ENCODE peak calls at places on chromosomes 11 and 22, in seven cellular contexts. F, K, O, G, R, P and T are unnamed samples.

GRCh38 chr11:19378814-19379213 is 138.1 kb upstream of the E2F8 start:
- DNase-seq in F (no peak), O (no peak), G (no peak), R (no peak), P (no peak), K (no peak), T (no peak)

GRCh38 chr22:39117585-39118191 is 20.6 kb downstream of the APOBEC3H start:
- DNase-seq in P (no peak), G (no peak), F (no peak), R (no peak), O (peak; percentile 70), K (peak; percentile 70), T (no peak)

GRCh38 chr11:99383628-99384300 is 363.0 kb downstream of the CNTN5 start:
- DNase-seq in F (no peak), G (no peak), K (no peak), O (no peak), R (no peak), P (no peak), T (no peak)

GRCh38 chr11:126637800-126638175 is 282.3 kb downstream of the ST3GAL4 start:
- DNase-seq in G (no peak), O (peak; percentile 24), R (no peak), F (no peak), K (no peak), P (no peak), T (no peak)

GRCh38 chr11:82996966-82997606 is 74.6 kb downstream of the RAB30 start:
- DNase-seq in G (no peak), F (no peak), R (no peak), O (no peak), P (no peak), K (peak; percentile 58), T (no peak)

GRCh38 chr11:19696073-19696472 is 16.6 kb upstream of the NAV2 start:
- DNase-seq in G (no peak), K (no peak), F (no peak), O (no peak), P (no peak), R (no peak), T (no peak)

GRCh38 chr11:116488836-116489389 is 283.9 kb downstream of the BUD13 start:
- DNase-seq in F (no peak), P (no peak), K (no peak), G (no peak), O (no peak), R (no peak), T (no peak)

GRCh38 chr11:10122337-10123197 is 171.5 kb downstream of the SBF2 start:
- DNase-seq in F (no peak), R (no peak), K (no peak), P (no peak), G (no peak), O (peak; percentile 15), T (no peak)

GRCh38 chr11:61963016-61963281 is 4.5 kb downstream of the FTH1 start:
- DNase-seq in G (no peak), K (no peak), F (no peak), O (no peak), P (no peak), R (no peak), T (no peak)

GRCh38 chr22:44363214-44363979 is 50.6 kb upstream of the SHISAL1 start:
- DNase-seq in F (peak; percentile 92), P (peak; percentile 81), O (peak; percentile 97), R (peak; percentile 81), K (peak; percentile 65), G (peak; percentile 71), T (peak; percentile 97)

GRCh38 chr22:35311551-35311999 is 11.9 kb downstream of the TOM1 start:
- DNase-seq in K (no peak), R (no peak), G (no peak), F (no peak), P (no peak), O (no peak), T (peak; percentile 53)

GRCh38 chr11:47212938-47213337 is 1.8 kb upstream of the DDB2 start:
- DNase-seq in P (no peak), R (no peak), K (peak; percentile 66), O (no peak), F (no peak), G (no peak), T (no peak)

GRCh38 chr22:25193548-25193947 is 6.1 kb upstream of the CRYBB3 start:
- DNase-seq in P (no peak), F (no peak), R (no peak), K (no peak), O (no peak), G (no peak), T (no peak)

GRCh38 chr11:3090096-3090901 is 33.1 kb upstream of the CARS1 start:
- DNase-seq in O (no peak), K (no peak), F (no peak), R (no peak), P (no peak), G (no peak), T (no peak)

GRCh38 chr11:131038597-131038996 is 122.3 kb upstream of the SNX19 start:
- DNase-seq in P (no peak), O (no peak), K (no peak), F (no peak), G (no peak), R (no peak), T (no peak)

GRCh38 chr11:18720811-18721575 is 5.0 kb downstream of the IGSF22 start:
- DNase-seq in F (peak; percentile 85), K (peak; percentile 81), R (peak; percentile 84), P (peak; percentile 56), G (peak; percentile 88), O (peak; percentile 57), T (peak; percentile 87)

GRCh38 chr11:114025329-114025907 is 34.1 kb upstream of the ZBTB16 start:
- DNase-seq in F (no peak), K (no peak), R (no peak), O (no peak), G (no peak), P (no peak), T (no peak)

GRCh38 chr11:86664930-86665329 is 7.5 kb downstream of the ME3 start:
- DNase-seq in R (no peak), P (no peak), G (no peak), K (no peak), O (no peak), F (no peak), T (no peak)

GRCh38 chr11:8754241-8754640 is 71.6 kb downstream of the RPL27A start:
- DNase-seq in K (no peak), O (peak; percentile 12), F (no peak), P (no peak), G (no peak), R (no peak), T (no peak)
- TF ChIP-seq CTCF in K (no peak), O (peak; percentile 17), F (peak; percentile 16), P (no peak), G (no peak), R (no peak), T (no peak)

GRCh38 chr11:68145120-68145866 is 24.1 kb upstream of the CHKA start:
- DNase-seq in K (peak; percentile 58), R (no peak), G (peak; percentile 75), P (no peak), O (no peak), F (no peak), T (no peak)

GRCh38 chr11:68148071-68148805 is 27.1 kb upstream of the CHKA start:
- DNase-seq in P (no peak), R (no peak), G (peak; percentile 36), F (no peak), O (no peak), K (no peak), T (no peak)

GRCh38 chr11:68143310-68143689 is 22.1 kb upstream of the CHKA start:
- DNase-seq in G (no peak), P (no peak), K (no peak), F (no peak), O (no peak), R (no peak), T (no peak)

GRCh38 chr11:68146704-68147474 is 25.7 kb upstream of the CHKA start:
- DNase-seq in P (no peak), F (no peak), O (peak; percentile 47), K (peak; percentile 85), R (peak; percentile 74), G (peak; percentile 79), T (no peak)

GRCh38 chr11:68146010-68146540 is 24.9 kb upstream of the CHKA start:
- DNase-seq in G (peak; percentile 91), P (no peak), R (peak; percentile 98), O (peak; percentile 19), F (peak; percentile 88), K (peak; percentile 99), T (no peak)
- H3K27ac ChIP-seq in G (peak overlapping the region; percentile 86), P (no peak overlapping the region), R (peak overlapping the region; percentile 70), O (no peak overlapping the region), F (peak overlapping the region; percentile 86), K (peak overlapping the region; percentile 86), T (no peak overlapping the region)

GRCh38 chr11:128613300-128613995 is 26.1 kb upstream of the ETS1 start:
- DNase-seq in O (no peak), R (no peak), P (no peak), F (no peak), K (no peak), G (peak; percentile 33), T (no peak)

GRCh38 chr11:128607819-128608218 is 20.5 kb upstream of the ETS1 start:
- DNase-seq in R (no peak), G (no peak), F (no peak), P (no peak), O (no peak), K (peak; percentile 78), T (no peak)

GRCh38 chr11:128615076-128615475 is 27.7 kb upstream of the ETS1 start:
- DNase-seq in F (no peak), O (no peak), P (no peak), K (no peak), G (peak; percentile 24), R (no peak), T (no peak)

GRCh38 chr11:128608732-128609131 is 21.4 kb upstream of the ETS1 start:
- DNase-seq in R (no peak), K (no peak), P (no peak), G (no peak), F (no peak), O (no peak), T (no peak)

DNA sequence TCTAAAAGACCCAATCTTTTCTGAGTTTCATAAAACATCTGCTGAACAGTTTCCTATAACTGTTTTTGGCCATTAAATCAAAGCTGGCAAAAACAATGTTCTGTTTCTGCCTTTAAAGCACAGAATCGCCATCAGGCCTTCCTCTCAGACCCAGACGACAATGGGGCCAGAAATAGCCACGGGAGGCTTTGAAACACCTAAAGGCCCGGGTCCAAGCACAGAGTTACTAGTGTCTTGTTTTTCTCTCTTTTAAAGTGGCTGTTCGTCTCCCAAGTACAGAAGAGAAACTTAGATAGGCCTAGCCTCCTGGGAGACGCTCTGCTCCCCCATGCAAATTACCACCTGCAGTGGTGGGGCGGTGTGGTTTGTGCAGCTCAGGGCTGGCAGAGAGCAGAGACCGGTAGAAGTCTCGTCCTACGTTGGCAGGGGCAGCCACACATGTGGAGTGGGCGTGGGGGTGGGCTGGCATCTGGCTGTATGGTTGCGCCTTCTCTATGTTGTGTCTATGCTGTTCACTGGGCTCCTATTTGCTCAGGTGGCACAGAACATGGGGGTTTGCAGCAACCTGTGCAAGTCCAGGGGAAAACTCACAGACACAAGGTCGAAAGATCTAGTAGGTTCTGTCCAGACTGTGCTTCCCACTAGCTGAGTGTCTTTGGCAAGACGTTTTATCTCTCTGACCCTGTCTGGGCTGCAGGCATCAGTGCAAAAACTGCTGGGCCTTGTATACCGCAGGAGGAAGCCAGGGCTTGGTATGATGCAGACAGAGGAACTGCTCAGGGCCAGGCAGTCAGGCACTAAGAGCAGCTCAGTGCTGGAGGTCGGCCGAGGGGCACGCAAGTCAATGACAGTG is 23.6 kb upstream of the ETS1 start:
- DNase-seq in O (no peak), F (no peak), R (no peak), G (peak; percentile 33), K (no peak), P (no peak), T (no peak)
- TF ChIP-seq CTCF in O (no peak), F (no peak), R (no peak), G (no peak), K (no peak), P (no peak), T (no peak)

GRCh38 chr11:92707665-92708064 is 261.8 kb upstream of the MTNR1B start:
- DNase-seq in G (no peak), K (no peak), F (no peak), R (no peak), O (no peak), P (no peak), T (no peak)
- H3K27ac ChIP-seq in G (no peak overlapping the region), K (no peak overlapping the region), F (peak overlapping the region; percentile 79), R (no peak overlapping the region), O (no peak overlapping the region), P (peak overlapping the region; percentile 15), T (peak overlapping the region; percentile 66)